ENCODE peak calls at places on chromosomes 12 and 14, in nine cellular contexts. W, U, D, V, A, I, G, M and B are unnamed samples. For H3K4me1, the result is how much of the 10 kb centered on the place peaks cover.

GRCh38 chr12:65296503-65297265 is 18.2 kb downstream of the MSRB3 start:
- DNase-seq in W (no peak), I (no peak), D (no peak), V (no peak), A (no peak), M (no peak), U (no peak), G (no peak), B (no peak)

GRCh38 chr14:39431416-39432178 is 636 bp downstream of the FBXO33 start:
- DNase-seq in M (peak), U (peak), I (peak), W (peak), D (peak), V (peak), A (peak), G (peak), B (peak)

GRCh38 chr14:101843665-101844064 is 82.2 kb downstream of the PPP2R5C start:
- DNase-seq in M (no peak), W (no peak), G (no peak), V (peak), U (no peak), I (no peak), A (no peak), D (no peak), B (no peak)

GRCh38 chr12:3607821-3608220 is 116.8 kb downstream of the PRMT8 start:
- DNase-seq in V (no peak), I (no peak), G (no peak), D (no peak), U (peak), M (no peak), W (peak), A (no peak), B (no peak)

GRCh38 chr12:90841336-90841735 is 113.6 kb downstream of the CCER1 start:
- DNase-seq in G (no peak), A (no peak), I (no peak), W (no peak), M (no peak), V (no peak), D (no peak), U (no peak), B (no peak)

GRCh38 chr12:132602578-132603239 is 7.7 kb downstream of the LRCOL1 start:
- DNase-seq in M (no peak), I (no peak), V (no peak), U (peak), A (no peak), G (no peak), W (no peak), D (no peak), B (peak)

GRCh38 chr14:98798099-98798498 is 473.9 kb downstream of the BCL11B start:
- DNase-seq in I (no peak), W (no peak), U (no peak), V (no peak), M (no peak), D (no peak), A (no peak), G (peak), B (no peak)

GRCh38 chr12:69130064-69130463 is 109.3 kb upstream of the CPSF6 start:
- DNase-seq in G (no peak), U (no peak), I (no peak), M (no peak), W (no peak), V (no peak), A (no peak), D (no peak), B (no peak)

GRCh38 chr14:90281261-90281660 is 24.9 kb downstream of the PSMC1 start:
- DNase-seq in G (no peak), D (no peak), A (no peak), V (no peak), M (no peak), W (no peak), U (no peak), I (no peak), B (no peak)

GRCh38 chr12:91327889-91328288 is 145.3 kb upstream of the DCN start:
- DNase-seq in A (no peak), G (no peak), V (no peak), I (no peak), M (no peak), U (no peak), D (no peak), W (no peak), B (no peak)

GRCh38 chr12:131862600-131862993 is 31.8 kb upstream of the ULK1 start:
- DNase-seq in V (no peak), D (no peak), I (no peak), G (no peak), U (no peak), A (no peak), M (no peak), W (no peak), B (no peak)

GRCh38 chr14:73240816-73241480 is 3.6 kb downstream of the PAPLN start:
- DNase-seq in A (peak), U (no peak), G (no peak), I (peak), M (peak), W (no peak), D (no peak), V (no peak), B (peak)

GRCh38 chr14:51180577-51180976 is 59.5 kb upstream of the TMX1 start:
- DNase-seq in V (no peak), I (no peak), D (no peak), M (no peak), A (no peak), U (no peak), G (no peak), W (no peak), B (no peak)

GRCh38 chr12:124687695-124688301 is 120.4 kb upstream of the NCOR2 start:
- DNase-seq in G (no peak), I (no peak), D (no peak), V (no peak), U (no peak), A (no peak), W (no peak), M (no peak), B (no peak)

GRCh38 chr12:71415336-71416231 is 24.0 kb upstream of the LGR5 start:
- DNase-seq in D (no peak), A (no peak), V (peak), I (no peak), W (peak), U (no peak), M (no peak), G (peak), B (peak)

GRCh38 chr12:9864913-9865675 is 4.1 kb downstream of the CLEC2B start:
- DNase-seq in A (no peak), G (no peak), D (no peak), I (no peak), W (no peak), V (no peak), U (no peak), M (no peak), B (no peak)

GRCh38 chr14:20262642-20263128 is 23.6 kb downstream of the OR11H4 start:
- DNase-seq in D (no peak), V (peak), I (no peak), U (no peak), M (no peak), A (no peak), G (no peak), W (no peak), B (no peak)

GRCh38 chr12:42774238-42774637 is 184.7 kb upstream of the PRICKLE1 start:
- DNase-seq in A (no peak), U (no peak), G (no peak), D (no peak), M (no peak), I (no peak), W (no peak), V (no peak), B (no peak)

GRCh38 chr12:20339060-20339459 is 29.3 kb upstream of the PDE3A start:
- DNase-seq in G (no peak), V (no peak), I (no peak), W (no peak), M (no peak), D (no peak), U (no peak), A (no peak), B (no peak)

GRCh38 chr14:73311710-73312035 is 74.4 kb downstream of the PAPLN start:
- DNase-seq in G (no peak), I (no peak), M (no peak), D (no peak), U (no peak), V (no peak), W (no peak), A (no peak), B (no peak)

GRCh38 chr14:104595116-104595675 is 9.4 kb downstream of the TMEM179 start:
- DNase-seq in U (no peak), A (no peak), I (no peak), G (peak), D (no peak), W (no peak), V (no peak), M (no peak), B (no peak)

GRCh38 chr12:68402422-68402821 is 70.3 kb upstream of the MDM1 start:
- DNase-seq in I (no peak), M (no peak), A (no peak), D (no peak), W (no peak), U (no peak), V (no peak), G (no peak), B (no peak)

GRCh38 chr12:72453079-72453478 is 180.9 kb downstream of the TRHDE start:
- DNase-seq in A (no peak), G (no peak), D (no peak), V (no peak), W (no peak), U (no peak), M (no peak), I (no peak), B (no peak)

GRCh38 chr14:34496007-34496678 is 34.1 kb upstream of the SPTSSA start:
- DNase-seq in W (peak), V (no peak), G (peak), D (peak), I (peak), A (peak), U (peak), M (no peak), B (peak)

GRCh38 chr14:95480109-95480886 is 36.2 kb downstream of the SYNE3 start:
- DNase-seq in M (no peak), U (peak), D (no peak), V (no peak), G (peak), A (peak), I (peak), W (peak), B (peak)

GRCh38 chr12:62900686-62901272 is 34.2 kb downstream of the PPM1H start:
- DNase-seq in G (no peak), I (no peak), A (no peak), D (no peak), M (no peak), V (no peak), W (no peak), U (no peak), B (no peak)

GRCh38 chr14:68033533-68033932 is 214.0 kb downstream of the RAD51B start:
- DNase-seq in V (no peak), M (no peak), U (no peak), G (no peak), A (no peak), W (no peak), I (no peak), D (no peak), B (no peak)

GRCh38 chr12:81644503-81644902 is 114.6 kb downstream of the PPFIA2 start:
- DNase-seq in V (peak), U (no peak), W (no peak), D (no peak), M (no peak), I (no peak), A (no peak), G (no peak), B (no peak)

GRCh38 chr12:6792522-6793201 is 3.3 kb downstream of the CD4 start:
- DNase-seq in U (no peak), A (no peak), M (no peak), D (no peak), W (no peak), I (peak), V (no peak), G (no peak), B (peak)

GRCh38 chr12:70895956-70896355 is 24.6 kb downstream of the PTPRR start:
- DNase-seq in D (no peak), M (no peak), I (no peak), W (no peak), V (no peak), U (no peak), G (no peak), A (no peak), B (no peak)

GRCh38 chr12:38934696-38935095 is 29.3 kb upstream of the CPNE8 start:
- DNase-seq in A (no peak), G (no peak), W (no peak), D (no peak), I (no peak), V (no peak), U (no peak), M (no peak), B (no peak)

GRCh38 chr12:29782821-29783772 is 645 bp downstream of the TMTC1 start:
- DNase-seq in A (peak), G (peak), U (peak), M (peak), V (no peak), D (peak), W (peak), I (peak), B (peak)

GRCh38 chr12:77049767-77050353 is 15.5 kb downstream of the E2F7 start:
- DNase-seq in U (no peak), D (no peak), G (peak), W (no peak), V (peak), M (no peak), A (no peak), I (no peak), B (peak)

GRCh38 chr14:88191605-88192004 is 131.5 kb downstream of the KCNK10 start:
- DNase-seq in U (no peak), M (no peak), G (no peak), A (no peak), D (no peak), W (no peak), V (no peak), I (no peak), B (no peak)

GRCh38 chr12:1083888-1084262 is 92.9 kb downstream of the ERC1 start:
- DNase-seq in V (peak), I (no peak), A (no peak), D (no peak), W (peak), M (no peak), U (no peak), G (peak), B (peak)

GRCh38 chr14:100342195-100342594 is 19.1 kb downstream of the SLC25A47 start:
- DNase-seq in D (no peak), A (no peak), W (peak), U (no peak), G (no peak), V (no peak), M (no peak), I (no peak), B (peak)

GRCh38 chr14:25516838-25517237 is 466.9 kb upstream of the STXBP6 start:
- DNase-seq in U (no peak), G (no peak), I (no peak), W (no peak), V (no peak), M (no peak), D (no peak), A (no peak), B (no peak)

GRCh38 chr12:54563787-54564186 is 14.4 kb downstream of the PDE1B start:
- DNase-seq in D (no peak), G (no peak), M (no peak), W (no peak), U (no peak), A (no peak), V (no peak), I (no peak), B (no peak)

GRCh38 chr12:94839347-94839746 is 164.2 kb downstream of the NDUFA12 start:
- DNase-seq in V (no peak), M (no peak), A (no peak), W (no peak), U (no peak), I (no peak), D (no peak), G (no peak), B (no peak)

GRCh38 chr12:47273191-47273626 is 193.4 kb upstream of the AMIGO2 start:
- DNase-seq in U (no peak), I (no peak), V (peak), G (no peak), W (no peak), M (no peak), D (no peak), A (no peak), B (no peak)
- H3K4me1 ChIP-seq in U (under half), I (under half), V (half or more), G (under half), W (under half), M (under half), D (under half), A (under half), B (under half)

GRCh38 chr14:23024612-23025075 is 10.1 kb downstream of the PSMB5 start:
- DNase-seq in U (no peak), A (no peak), W (no peak), M (no peak), D (no peak), I (no peak), V (no peak), G (no peak), B (no peak)

GRCh38 chr14:23023500-23024152 is 11.1 kb downstream of the PSMB5 start:
- DNase-seq in I (no peak), G (no peak), W (no peak), V (no peak), D (no peak), A (no peak), U (no peak), M (no peak), B (no peak)

GRCh38 chr14:23022849-23023499 is 11.7 kb downstream of the PSMB5 start:
- DNase-seq in I (no peak), G (no peak), V (no peak), M (no peak), U (no peak), D (no peak), W (no peak), A (no peak), B (no peak)

GRCh38 chr14:23021969-23022368 is 12.0 kb upstream of the C14orf93 start:
- DNase-seq in V (no peak), M (no peak), A (no peak), G (no peak), D (no peak), W (no peak), I (no peak), U (no peak), B (no peak)

GRCh38 chr14:23025181-23025788 is 9.4 kb downstream of the PSMB5 start:
- DNase-seq in M (no peak), A (no peak), U (no peak), V (no peak), D (no peak), G (no peak), I (no peak), W (no peak), B (no peak)
- TF ChIP-seq POLR2A in M (no peak), A (no peak), U (no peak), V (no peak), D (no peak), G (no peak), I (no peak), W (no peak), B (no peak)

GRCh38 chr14:75196064-75196463 is 19.7 kb upstream of the TMED10 start:
- DNase-seq in W (no peak), I (no peak), G (no peak), V (no peak), M (no peak), D (no peak), A (no peak), U (no peak), B (no peak)
- H3K4me1 ChIP-seq in W (under half), I (under half), G (half or more), V (under half), M (under half), D (under half), A (under half), U (under half), B (under half)

GRCh38 chr12:116710367-116710766 is 27.5 kb downstream of the SPRING1 start:
- DNase-seq in A (no peak), G (no peak), U (no peak), D (no peak), V (no peak), M (no peak), W (no peak), I (no peak), B (no peak)

GRCh38 chr12:116712458-116713303 is 25.2 kb downstream of the SPRING1 start:
- DNase-seq in A (no peak), U (no peak), W (no peak), G (no peak), I (no peak), V (no peak), D (no peak), M (no peak), B (no peak)

GRCh38 chr12:116707751-116708150 is 30.1 kb downstream of the SPRING1 start:
- DNase-seq in D (no peak), I (no peak), W (no peak), U (no peak), G (no peak), M (no peak), A (no peak), V (no peak), B (no peak)

GRCh38 chr12:116713529-116713928 is 24.3 kb downstream of the SPRING1 start:
- DNase-seq in W (no peak), V (no peak), G (no peak), D (no peak), A (no peak), I (no peak), U (no peak), M (no peak), B (no peak)

GRCh38 chr12:116708826-116709756 is 28.8 kb downstream of the SPRING1 start:
- DNase-seq in A (peak), V (peak), G (peak), I (no peak), U (peak), M (peak), W (peak), D (peak), B (peak)
- TF ChIP-seq POLR2A in A (no peak), V (no peak), G (no peak), I (no peak), U (no peak), M (no peak), W (no peak), D (no peak), B (no peak)

GRCh38 chr12:51970904-51971646 is 19.6 kb downstream of the ACVR1B start:
- DNase-seq in M (no peak), U (no peak), G (no peak), A (no peak), I (no peak), W (no peak), V (peak), D (no peak), B (no peak)
- H3K4me1 ChIP-seq in M (under half), U (under half), G (half or more), A (under half), I (under half), W (under half), V (under half), D (half or more), B (under half)

GRCh38 chr14:94126800-94127199 is 2.6 kb downstream of the IFI27L2 start:
- DNase-seq in A (no peak), V (no peak), U (no peak), I (peak), W (no peak), G (no peak), M (no peak), D (no peak), B (no peak)

GRCh38 chr14:94129758-94130414 is 482 bp upstream of the IFI27L2 start:
- DNase-seq in U (peak), D (no peak), G (peak), A (peak), I (no peak), V (peak), M (no peak), W (peak), B (peak)

GRCh38 chr14:94128216-94128839 is 1.1 kb downstream of the IFI27L2 start:
- DNase-seq in D (peak), V (no peak), U (no peak), M (no peak), G (no peak), W (peak), A (no peak), I (peak), B (no peak)

GRCh38 chr14:94127330-94127729 is 2.1 kb downstream of the IFI27L2 start:
- DNase-seq in G (no peak), A (no peak), M (no peak), I (no peak), D (no peak), U (no peak), V (no peak), W (no peak), B (peak)

DNA sequence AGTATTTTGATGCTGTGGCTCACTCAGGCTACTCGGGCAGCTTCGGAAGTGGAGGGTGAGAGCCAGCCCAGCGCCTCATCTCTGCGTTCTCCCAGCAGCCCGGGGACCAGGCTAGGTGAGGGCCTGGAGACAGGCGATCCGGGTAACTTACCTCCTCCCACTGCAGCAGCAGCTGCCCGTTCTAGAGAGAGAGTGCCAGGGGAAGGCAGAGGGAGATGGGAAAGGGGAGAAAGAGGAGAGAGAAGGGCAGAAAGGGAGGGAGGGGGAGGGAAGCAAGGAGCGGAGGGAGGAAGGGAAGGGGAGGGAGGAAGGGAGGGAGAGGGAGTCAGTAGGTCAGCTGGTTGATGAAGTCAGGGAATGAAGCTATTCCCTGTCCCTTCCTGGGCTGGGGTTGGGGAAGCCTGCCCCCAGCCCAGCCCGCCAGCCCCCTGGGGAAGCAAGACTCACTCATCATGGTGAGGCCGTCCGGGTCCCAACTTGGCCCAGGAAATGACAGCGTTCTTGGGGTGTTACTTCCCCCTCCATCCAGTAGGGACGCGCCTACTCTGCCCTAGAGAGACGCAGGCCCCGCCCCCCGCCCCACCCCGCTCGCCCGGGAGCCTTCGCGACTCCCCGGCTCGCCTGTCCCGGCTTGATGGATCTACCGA is at the start of gene IFI27L2:
- DNase-seq in I (peak), G (peak), W (peak), V (peak), D (peak), U (peak), A (peak), M (no peak), B (peak)
- TF ChIP-seq POLR2A in I (no peak), G (peak), W (no peak), V (peak), D (no peak), U (peak), A (no peak), M (no peak), B (no peak)

DNA sequence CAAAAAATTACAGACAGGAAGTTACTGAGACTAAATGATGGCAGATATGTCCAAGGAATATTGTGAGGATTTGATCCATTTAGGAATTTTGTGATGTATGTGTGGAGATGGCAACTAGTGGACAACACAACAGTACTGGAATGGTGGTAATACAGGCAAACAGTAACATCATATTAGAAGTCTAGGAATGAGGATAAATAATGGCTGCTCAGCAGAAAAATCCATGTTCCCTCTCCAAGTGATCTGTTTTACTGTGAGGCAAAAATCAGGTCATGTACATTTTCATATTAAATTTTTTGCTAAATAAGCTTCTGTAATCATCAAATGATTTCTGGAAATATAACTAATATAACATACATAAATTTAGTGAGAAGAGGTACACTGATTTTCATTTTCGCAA is 108.4 kb downstream of the MED13L start:
- DNase-seq in V (no peak), U (no peak), I (no peak), M (no peak), D (no peak), G (no peak), W (no peak), A (no peak), B (no peak)
- H3K4me1 ChIP-seq in V (half or more), U (under half), I (under half), M (under half), D (half or more), G (under half), W (under half), A (under half), B (under half)